ENCODE peak calls at places on chromosomes 5 and 9, in ten cellular contexts. V is small intestine; M is CD8-positive, alpha-beta T cell; W is aorta; L is ascending aorta; A is kidney; Y is adipocyte; K is neural progenitor cell; U is A549; E is adrenal gland. D is an unnamed sample. For H3K9me3, the result is how much of the 10 kb centered on the place peaks cover.

GRCh38 chr5:86030753-86031152 is 587.0 kb upstream of the COX7C start:
- DNase-seq in V (no peak), U (no peak), E (no peak), Y (no peak), K (no peak), W (no peak), A (no peak), L (no peak), M (no peak), D (no peak)

GRCh38 chr9:135947582-135947981 is 13.6 kb downstream of the UBAC1 start:
- DNase-seq in Y (no peak), M (no peak), L (no peak), A (no peak), V (no peak), W (no peak), U (no peak), K (no peak), E (no peak), D (peak)

GRCh38 chr5:17443333-17444125 is 54.5 kb upstream of the TAF11L2 start:
- DNase-seq in M (no peak), W (no peak), U (no peak), A (no peak), Y (no peak), L (no peak), E (peak), K (no peak), V (no peak), D (no peak)

GRCh38 chr9:88781500-88782391 is 209.5 kb upstream of the S1PR3 start:
- DNase-seq in V (peak), L (no peak), K (peak), M (no peak), U (no peak), Y (peak), A (peak), E (peak), W (no peak), D (no peak)

GRCh38 chr5:157166494-157167218 is 592 bp upstream of the GARIN3 start:
- DNase-seq in L (no peak), W (no peak), Y (no peak), V (no peak), U (no peak), A (no peak), K (no peak), M (no peak), E (no peak), D (no peak)

GRCh38 chr9:109488791-109489492 is 9.2 kb downstream of the PTPN3 start:
- DNase-seq in W (no peak), Y (no peak), M (no peak), L (no peak), K (no peak), A (no peak), U (no peak), V (peak), E (no peak), D (no peak)

GRCh38 chr5:112646139-112646941 is 91.3 kb upstream of the APC start:
- DNase-seq in M (no peak), E (no peak), Y (no peak), K (no peak), L (no peak), A (no peak), V (peak), U (no peak), W (no peak), D (no peak)

GRCh38 chr5:44245936-44246335 is 143.3 kb downstream of the FGF10 start:
- DNase-seq in V (no peak), U (no peak), W (no peak), E (no peak), L (no peak), M (no peak), A (no peak), Y (no peak), K (no peak), D (no peak)

GRCh38 chr5:116062352-116062751 is 22.5 kb upstream of the COMMD10 start:
- DNase-seq in A (no peak), K (no peak), E (no peak), W (no peak), Y (no peak), U (no peak), M (no peak), V (no peak), L (no peak), D (no peak)

GRCh38 chr5:74261906-74262305 is 378.6 kb downstream of the ENC1 start:
- DNase-seq in U (no peak), M (no peak), L (no peak), A (no peak), V (no peak), W (no peak), K (no peak), Y (peak), E (no peak), D (no peak)

GRCh38 chr5:132677682-132678400 is 4.1 kb downstream of the IL4 start:
- DNase-seq in K (no peak), W (no peak), L (no peak), M (no peak), A (no peak), U (no peak), V (no peak), E (no peak), Y (no peak), D (no peak)

GRCh38 chr9:95373765-95374435 is 56.4 kb upstream of the FANCC start:
- DNase-seq in K (no peak), W (no peak), U (no peak), M (no peak), E (no peak), A (no peak), V (no peak), L (no peak), Y (no peak), D (no peak)
- H3K9me3 ChIP-seq in K (under half), W (under half), U (under half), M (under half), E (under half), A (under half), V (under half), L (under half), Y (under half), D (under half)

GRCh38 chr5:36045895-36046294 is 20.8 kb downstream of the UGT3A2 start:
- DNase-seq in L (no peak), A (no peak), K (no peak), M (no peak), E (no peak), Y (no peak), V (no peak), U (no peak), W (no peak), D (no peak)

GRCh38 chr5:36052542-36052941 is 14.1 kb downstream of the UGT3A2 start:
- DNase-seq in V (no peak), A (no peak), U (no peak), K (no peak), W (no peak), M (no peak), E (no peak), L (no peak), Y (no peak), D (no peak)

GRCh38 chr5:36054646-36055045 is 12.0 kb downstream of the UGT3A2 start:
- DNase-seq in M (no peak), Y (no peak), E (no peak), V (no peak), W (no peak), L (no peak), A (no peak), U (no peak), K (no peak), D (no peak)

GRCh38 chr5:36047375-36048160 is 19.1 kb downstream of the UGT3A2 start:
- DNase-seq in Y (no peak), L (no peak), K (no peak), A (no peak), U (no peak), E (no peak), M (no peak), W (no peak), V (no peak), D (no peak)

DNA sequence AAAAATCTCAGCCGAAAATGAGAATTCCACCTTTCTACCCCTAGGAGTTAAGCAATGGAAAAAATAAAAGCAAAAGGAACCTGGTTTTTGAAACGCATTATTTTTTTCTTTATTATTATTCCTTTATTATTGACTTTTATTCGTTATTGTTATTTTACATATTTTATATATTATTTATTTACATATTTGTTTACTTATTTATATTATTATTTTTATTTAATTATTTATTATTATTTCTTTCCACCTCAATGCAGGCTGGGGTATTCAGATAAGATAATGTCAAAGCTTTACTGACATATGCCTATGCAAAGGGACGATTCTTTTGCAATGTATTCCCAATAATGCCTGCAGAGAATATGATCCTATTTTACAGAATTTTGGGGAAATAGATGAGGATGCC is 16.7 kb downstream of the UGT3A2 start:
- DNase-seq in W (no peak), U (no peak), K (no peak), A (no peak), E (no peak), Y (no peak), V (no peak), L (no peak), M (no peak), D (no peak)
- H3K9me3 ChIP-seq in W (under half), U (under half), K (under half), A (under half), E (under half), Y (under half), V (under half), L (under half), M (under half), D (under half)

GRCh38 chr9:12851331-12851730 is 76.5 kb downstream of the LURAP1L start:
- DNase-seq in L (no peak), V (no peak), M (no peak), Y (no peak), U (no peak), E (no peak), W (no peak), A (no peak), K (no peak), D (no peak)
- H3K9me3 ChIP-seq in L (under half), V (under half), M (under half), Y (under half), U (under half), E (under half), W (under half), A (under half), K (under half), D (under half)

DNA sequence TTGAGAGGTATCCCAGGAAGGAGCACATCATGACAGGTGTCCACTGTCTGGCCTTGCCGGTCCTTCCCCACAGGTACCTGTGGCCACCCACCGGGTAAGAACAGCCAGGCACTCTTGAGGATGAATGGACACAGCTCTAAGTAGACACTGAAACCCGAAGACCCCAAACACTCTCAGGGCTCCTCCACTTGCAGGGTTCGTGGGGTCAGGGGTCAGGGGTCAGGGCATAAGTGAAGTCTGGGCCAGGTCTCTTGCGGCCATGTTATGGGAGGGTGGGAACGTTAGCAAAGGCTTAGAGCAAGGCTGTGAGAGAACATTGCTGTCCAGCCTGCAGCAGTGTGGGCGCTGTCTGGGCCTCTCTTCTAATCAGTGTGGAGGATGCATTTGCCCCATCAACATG is 40.0 kb downstream of the MAPK9 start:
- DNase-seq in L (no peak), E (no peak), Y (no peak), M (no peak), K (no peak), W (no peak), V (no peak), A (peak), U (no peak), D (no peak)
- H3K9me3 ChIP-seq in L (half or more), E (under half), Y (half or more), M (half or more), K (under half), W (half or more), V (under half), A (under half), U (half or more), D (half or more)

GRCh38 chr5:27318701-27319100 is 280.3 kb upstream of the CDH9 start:
- DNase-seq in V (no peak), W (no peak), M (no peak), A (no peak), E (no peak), U (no peak), K (no peak), L (no peak), Y (no peak), D (no peak)
- H3K9me3 ChIP-seq in V (under half), W (under half), M (under half), A (under half), E (under half), U (under half), K (under half), L (under half), Y (under half), D (under half)

GRCh38 chr5:140737486-140737885 is 37.2 kb downstream of the ZMAT2 start:
- DNase-seq in U (no peak), V (no peak), L (no peak), Y (no peak), E (no peak), M (no peak), W (no peak), K (no peak), A (no peak), D (no peak)
- H3K9me3 ChIP-seq in U (under half), V (under half), L (under half), Y (under half), E (under half), M (under half), W (under half), K (under half), A (under half), D (under half)

D was measured in RWPE2.